ENCODE peak calls at places on chromosomes 4 and X, in eight cellular contexts. B is OCI-M1, H is adrenal gland, X is heart right ventricle, Y is ovary, P is D341Med, V is colonic mucosa, E is caudate nucleus. R is an unnamed sample.

GRCh38 chr4:169103966-169104412 is 93.9 kb upstream of the CBR4 start:
- DNase-seq in B (no peak), H (no peak), X (no peak), Y (no peak), P (no peak), V (no peak), E (no peak), R (no peak)

GRCh38 chr4:151798678-151799416 is 38.0 kb upstream of the GATB start:
- DNase-seq in B (no peak), H (no peak), X (no peak), Y (no peak), P (no peak), V (no peak), E (no peak), R (no peak)

GRCh38 chrX:150663061-150663460 is 30.1 kb upstream of the MTMR1 start:
- DNase-seq in B (no peak), H (no peak), X (no peak), Y (no peak), P (no peak), V (no peak), E (no peak), R (no peak)

GRCh38 chr4:148574502-148574901 is 132.3 kb upstream of the NR3C2 start:
- DNase-seq in B (no peak), H (no peak), X (no peak), Y (no peak), P (no peak), V (no peak), E (no peak), R (no peak)

GRCh38 chr4:120071192-120071795 is 4.6 kb upstream of the MAD2L1 start:
- DNase-seq in B (peak), H (peak), X (no peak), Y (no peak), P (peak), V (peak), E (peak), R (peak)

GRCh38 chrX:38768079-38768478 is 33.2 kb upstream of the MID1IP1 start:
- DNase-seq in B (peak), H (no peak), X (no peak), Y (no peak), P (peak), V (no peak), E (no peak), R (no peak)

GRCh38 chrX:68824152-68824433 is 4.7 kb upstream of the EFNB1 start:
- DNase-seq in B (no peak), H (no peak), X (no peak), Y (no peak), P (no peak), V (no peak), E (no peak), R (no peak)

GRCh38 chr4:139924782-139925181 is 229.2 kb downstream of the MAML3 start:
- DNase-seq in B (no peak), H (no peak), X (no peak), Y (no peak), P (no peak), V (no peak), E (no peak), R (no peak)

GRCh38 chr4:100504086-100504874 is 13.5 kb downstream of the EMCN start:
- DNase-seq in B (no peak), H (peak), X (no peak), Y (no peak), P (no peak), V (no peak), E (no peak), R (no peak)

GRCh38 chrX:37824491-37825224 is 22.7 kb downstream of the DYNLT3 start:
- DNase-seq in B (no peak), H (no peak), X (no peak), Y (no peak), P (no peak), V (no peak), E (no peak), R (no peak)

GRCh38 chrX:74179071-74179470 is 124.9 kb upstream of the ZCCHC13 start:
- DNase-seq in B (no peak), H (no peak), X (no peak), Y (no peak), P (no peak), V (no peak), E (no peak), R (no peak)

GRCh38 chrX:3420316-3420715 is 73.9 kb upstream of the MXRA5 start:
- DNase-seq in B (no peak), H (no peak), X (no peak), Y (no peak), P (no peak), V (no peak), E (no peak), R (no peak)

GRCh38 chr4:118994030-118994429 is 105.4 kb downstream of the SYNPO2 start:
- DNase-seq in B (no peak), H (no peak), X (no peak), Y (peak), P (no peak), V (peak), E (no peak), R (no peak)

GRCh38 chrX:40094041-40094899 is 3.5 kb downstream of the BCOR start:
- DNase-seq in B (peak), H (peak), X (peak), Y (peak), P (peak), V (peak), E (peak), R (no peak)

GRCh38 chr4:6222761-6223292 is 22.5 kb upstream of the JAKMIP1 start:
- DNase-seq in B (no peak), H (no peak), X (no peak), Y (no peak), P (peak), V (no peak), E (peak), R (no peak)

GRCh38 chr4:107736924-107737448 is 17.0 kb upstream of the PAPSS1 start:
- DNase-seq in B (peak), H (peak), X (no peak), Y (no peak), P (peak), V (peak), E (peak), R (peak)

GRCh38 chr4:36325499-36325898 is 44.1 kb downstream of the DTHD1 start:
- DNase-seq in B (peak), H (no peak), X (no peak), Y (no peak), P (no peak), V (no peak), E (no peak), R (no peak)

GRCh38 chr4:168501407-168501806 is 4.6 kb downstream of the PALLD start:
- DNase-seq in B (no peak), H (no peak), X (no peak), Y (no peak), P (no peak), V (peak), E (no peak), R (no peak)

GRCh38 chrX:14673764-14674163 is 144.4 kb downstream of the GLRA2 start:
- DNase-seq in B (peak), H (peak), X (no peak), Y (no peak), P (peak), V (peak), E (peak), R (peak)

GRCh38 chr4:148800943-148801342 is 358.7 kb upstream of the NR3C2 start:
- DNase-seq in B (no peak), H (no peak), X (no peak), Y (no peak), P (no peak), V (no peak), E (no peak), R (no peak)

GRCh38 chrX:132774312-132774711 is 184.1 kb downstream of the HS6ST2 start:
- DNase-seq in B (peak), H (no peak), X (no peak), Y (no peak), P (no peak), V (no peak), E (no peak), R (no peak)

GRCh38 chr4:109014593-109015412 is 251.9 kb upstream of the ETNPPL start:
- DNase-seq in B (peak), H (no peak), X (no peak), Y (no peak), P (no peak), V (no peak), E (no peak), R (no peak)

GRCh38 chrX:11672213-11672612 is 6.5 kb upstream of the ARHGAP6 start:
- DNase-seq in B (no peak), H (no peak), X (no peak), Y (no peak), P (no peak), V (no peak), E (no peak), R (no peak)

GRCh38 chr4:169253904-169254303 is 16.9 kb downstream of the SH3RF1 start:
- DNase-seq in B (peak), H (no peak), X (no peak), Y (no peak), P (no peak), V (no peak), E (no peak), R (no peak)

GRCh38 chrX:119895843-119896326 is at the start of gene AKAP14:
- DNase-seq in B (no peak), H (no peak), X (no peak), Y (no peak), P (peak), V (no peak), E (no peak), R (no peak)

GRCh38 chr4:101252721-101253120 is 94.6 kb downstream of the PPP3CA start:
- DNase-seq in B (peak), H (no peak), X (no peak), Y (no peak), P (peak), V (no peak), E (no peak), R (no peak)

GRCh38 chrX:54999717-55000598 is at the start of gene APEX2:
- DNase-seq in B (peak), H (peak), X (peak), Y (peak), P (peak), V (peak), E (peak), R (peak)

GRCh38 chrX:122026665-122027064 is 979.3 kb downstream of the GLUD2 start:
- DNase-seq in B (no peak), H (no peak), X (no peak), Y (no peak), P (no peak), V (no peak), E (no peak), R (no peak)

GRCh38 chrX:38278682-38279081 is 48.6 kb downstream of the RPGR start:
- DNase-seq in B (no peak), H (no peak), X (no peak), Y (no peak), P (no peak), V (no peak), E (no peak), R (no peak)

GRCh38 chrX:65607070-65607742 is 60.2 kb upstream of the MSN start:
- DNase-seq in B (peak), H (no peak), X (no peak), Y (no peak), P (no peak), V (no peak), E (no peak), R (no peak)

GRCh38 chrX:39974228-39974627 is 123.5 kb downstream of the BCOR start:
- DNase-seq in B (no peak), H (no peak), X (no peak), Y (no peak), P (no peak), V (no peak), E (no peak), R (no peak)